ENCODE peak calls at places on chromosomes 3 and 15, in four cellular contexts. One of them, this sample, is unnamed. For H3K36me3, the result is how much of the 10 kb centered on the place peaks cover.

GRCh38 chr3:108297636-108298035 is 1.3 kb downstream of the HHLA2 start:
- DNase-seq in tibial artery: no peak
- DNase-seq in kidney: peak
- DNase-seq in ovary: no peak
- DNase-seq in this sample: no peak

GRCh38 chr3:161548301-161548700 is 51.7 kb downstream of the OTOL1 start:
- DNase-seq in ovary: no peak
- DNase-seq in tibial artery: no peak
- DNase-seq in kidney: no peak
- DNase-seq in this sample: no peak

GRCh38 chr15:84631706-84632272 is 22.3 kb downstream of the WDR73 start:
- DNase-seq in kidney: no peak
- DNase-seq in tibial artery: no peak
- DNase-seq in ovary: no peak
- DNase-seq in this sample: no peak

GRCh38 chr3:117532268-117532667 is 822.7 kb downstream of the TUSC7 start:
- DNase-seq in ovary: no peak
- DNase-seq in tibial artery: no peak
- DNase-seq in kidney: no peak
- DNase-seq in this sample: no peak

GRCh38 chr15:39435244-39435643 is 145.6 kb upstream of the THBS1 start:
- DNase-seq in kidney: no peak
- DNase-seq in ovary: no peak
- DNase-seq in tibial artery: no peak
- DNase-seq in this sample: no peak

GRCh38 chr3:46293035-46293724 is 50.9 kb downstream of the CCR3 start:
- DNase-seq in tibial artery: no peak
- DNase-seq in ovary: no peak
- DNase-seq in kidney: no peak
- DNase-seq in this sample: no peak

GRCh38 chr3:165529451-165529850 is 307.8 kb downstream of the BCHE start:
- DNase-seq in ovary: no peak
- DNase-seq in kidney: no peak
- DNase-seq in tibial artery: no peak
- DNase-seq in this sample: no peak

GRCh38 chr3:13890377-13891016 is 10.6 kb upstream of the WNT7A start:
- DNase-seq in tibial artery: no peak
- DNase-seq in kidney: peak
- DNase-seq in ovary: no peak
- DNase-seq in this sample: peak

GRCh38 chr3:3191675-3192480 is 12.4 kb upstream of the CRBN start:
- DNase-seq in kidney: no peak
- DNase-seq in ovary: no peak
- DNase-seq in tibial artery: no peak
- DNase-seq in this sample: no peak

GRCh38 chr3:5051772-5052171 is 70.3 kb upstream of the ARL8B start:
- DNase-seq in kidney: no peak
- DNase-seq in tibial artery: no peak
- DNase-seq in ovary: no peak
- DNase-seq in this sample: no peak

GRCh38 chr3:45134758-45135521 is 11.2 kb downstream of the CDCP1 start:
- DNase-seq in ovary: no peak
- DNase-seq in tibial artery: no peak
- DNase-seq in kidney: no peak
- DNase-seq in this sample: no peak

DNA sequence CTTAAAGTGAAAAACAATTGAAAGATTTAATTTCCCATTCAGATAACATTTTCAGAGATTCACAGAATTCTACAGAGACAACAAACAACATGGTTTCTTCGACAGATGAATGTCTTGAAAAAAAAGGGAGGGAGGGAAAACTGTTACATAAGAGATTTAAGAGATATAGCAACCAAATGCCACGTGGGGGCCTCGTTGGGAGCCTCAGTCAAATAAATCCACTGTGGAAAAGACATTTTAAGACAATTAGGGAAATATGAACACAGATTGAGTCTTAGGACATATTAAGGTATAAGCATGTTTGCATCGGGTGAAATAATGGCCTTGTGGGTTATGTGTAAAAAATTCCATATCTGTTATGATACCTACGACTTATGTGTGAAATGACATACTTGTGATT is 5.0 kb upstream of the PRRT3 start:
- DNase-seq in kidney: no peak
- DNase-seq in ovary: no peak
- DNase-seq in tibial artery: no peak
- DNase-seq in this sample: no peak
- TF ChIP-seq CTCF in kidney: no peak
- TF ChIP-seq CTCF in ovary: no peak
- TF ChIP-seq CTCF in tibial artery: no peak
- TF ChIP-seq CTCF in this sample: no peak

DNA sequence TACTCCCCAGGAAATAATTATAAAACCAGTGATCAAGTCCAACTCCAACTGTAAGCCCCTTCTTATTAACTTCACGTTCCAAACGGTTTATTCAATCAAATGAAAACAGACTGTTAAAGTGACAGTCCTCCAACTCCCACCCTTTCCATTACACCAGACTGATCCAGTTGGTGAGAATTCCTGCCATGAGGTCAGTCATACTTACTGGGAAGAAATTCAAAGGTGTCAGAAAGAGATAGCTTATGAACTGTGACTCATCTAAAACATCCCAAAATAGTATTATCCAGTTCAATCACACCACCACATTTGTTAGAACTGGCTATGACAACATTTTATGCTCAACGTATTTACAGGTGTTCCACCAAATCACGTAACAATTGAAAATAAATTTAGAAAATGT is 19.5 kb downstream of the SMARCC1 start:
- DNase-seq in tibial artery: no peak
- DNase-seq in kidney: no peak
- DNase-seq in ovary: no peak
- DNase-seq in this sample: no peak
- H3K27ac ChIP-seq in tibial artery: no peak
- H3K27ac ChIP-seq in kidney: no peak
- H3K27ac ChIP-seq in ovary: no peak
- H3K27ac ChIP-seq in this sample: no peak

GRCh38 chr15:36399276-36399675 is 180.2 kb upstream of the CDIN1 start:
- DNase-seq in ovary: no peak
- DNase-seq in kidney: no peak
- DNase-seq in tibial artery: no peak
- DNase-seq in this sample: no peak
- H3K36me3 ChIP-seq in ovary: under half
- H3K36me3 ChIP-seq in kidney: under half
- H3K36me3 ChIP-seq in tibial artery: under half
- H3K36me3 ChIP-seq in this sample: under half

GRCh38 chr15:34721802-34722795 is 32.7 kb downstream of the GJD2 start:
- DNase-seq in ovary: no peak
- DNase-seq in tibial artery: peak
- DNase-seq in kidney: peak
- DNase-seq in this sample: no peak
- TF ChIP-seq CTCF in ovary: no peak
- TF ChIP-seq CTCF in tibial artery: no peak
- TF ChIP-seq CTCF in kidney: peak
- TF ChIP-seq CTCF in this sample: no peak

DNA sequence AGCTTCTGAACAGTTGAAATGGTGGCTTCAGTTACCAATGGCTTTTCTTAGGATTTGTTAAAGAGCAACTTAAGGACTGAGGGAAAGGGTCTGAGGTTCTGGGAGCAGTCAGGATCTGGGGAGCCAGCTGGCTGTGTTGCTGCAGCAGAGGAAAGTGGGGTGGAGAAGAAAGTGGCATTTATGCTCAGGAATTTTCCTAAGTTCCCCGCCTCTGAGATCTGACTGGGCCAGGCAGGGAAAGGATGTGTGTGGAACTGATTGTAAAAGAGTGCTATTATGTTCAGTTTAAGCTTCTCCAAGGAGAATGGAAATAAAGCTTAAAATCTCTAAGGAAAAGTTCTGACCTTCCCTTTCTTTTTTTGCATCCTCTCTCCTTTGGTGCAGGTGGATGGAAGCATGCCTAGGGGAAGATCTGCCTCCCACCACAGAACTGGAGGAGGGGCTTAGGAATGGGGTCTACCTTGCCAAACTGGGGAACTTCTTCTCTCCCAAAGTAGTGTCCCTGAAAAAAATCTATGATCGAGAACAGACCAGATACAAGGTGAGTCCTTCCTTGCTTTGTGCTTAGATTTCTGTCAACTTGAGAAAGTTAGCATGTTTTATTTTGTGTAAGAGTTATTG is 37.8 kb downstream of the IQGAP1 start:
- DNase-seq in kidney: no peak
- DNase-seq in ovary: no peak
- DNase-seq in tibial artery: no peak
- DNase-seq in this sample: no peak
- H3K27ac ChIP-seq in kidney: no peak
- H3K27ac ChIP-seq in ovary: no peak
- H3K27ac ChIP-seq in tibial artery: peak
- H3K27ac ChIP-seq in this sample: no peak

GRCh38 chr15:89317188-89317720 is 17.4 kb downstream of the POLG start:
- DNase-seq in tibial artery: no peak
- DNase-seq in kidney: no peak
- DNase-seq in ovary: no peak
- DNase-seq in this sample: no peak
- H3K36me3 ChIP-seq in tibial artery: half or more
- H3K36me3 ChIP-seq in kidney: half or more
- H3K36me3 ChIP-seq in ovary: under half
- H3K36me3 ChIP-seq in this sample: under half

GRCh38 chr15:68791431-68792283 is 29.0 kb downstream of the ANP32A start:
- DNase-seq in ovary: no peak
- DNase-seq in kidney: no peak
- DNase-seq in tibial artery: no peak
- DNase-seq in this sample: no peak
- TF ChIP-seq CTCF in ovary: no peak
- TF ChIP-seq CTCF in kidney: no peak
- TF ChIP-seq CTCF in tibial artery: no peak
- TF ChIP-seq CTCF in this sample: no peak

GRCh38 chr3:49618412-49618811 is 55.7 kb upstream of the APEH start:
- DNase-seq in tibial artery: no peak
- DNase-seq in ovary: no peak
- DNase-seq in kidney: no peak
- DNase-seq in this sample: no peak

GRCh38 chr3:49617390-49618013 is 56.6 kb upstream of the APEH start:
- DNase-seq in kidney: no peak
- DNase-seq in tibial artery: no peak
- DNase-seq in ovary: no peak
- DNase-seq in this sample: no peak

GRCh38 chr3:49614936-49615335 is 59.2 kb upstream of the APEH start:
- DNase-seq in tibial artery: no peak
- DNase-seq in kidney: no peak
- DNase-seq in ovary: no peak
- DNase-seq in this sample: no peak

GRCh38 chr3:49616061-49616460 is 58.1 kb upstream of the APEH start:
- DNase-seq in kidney: no peak
- DNase-seq in tibial artery: no peak
- DNase-seq in ovary: no peak
- DNase-seq in this sample: no peak

DNA sequence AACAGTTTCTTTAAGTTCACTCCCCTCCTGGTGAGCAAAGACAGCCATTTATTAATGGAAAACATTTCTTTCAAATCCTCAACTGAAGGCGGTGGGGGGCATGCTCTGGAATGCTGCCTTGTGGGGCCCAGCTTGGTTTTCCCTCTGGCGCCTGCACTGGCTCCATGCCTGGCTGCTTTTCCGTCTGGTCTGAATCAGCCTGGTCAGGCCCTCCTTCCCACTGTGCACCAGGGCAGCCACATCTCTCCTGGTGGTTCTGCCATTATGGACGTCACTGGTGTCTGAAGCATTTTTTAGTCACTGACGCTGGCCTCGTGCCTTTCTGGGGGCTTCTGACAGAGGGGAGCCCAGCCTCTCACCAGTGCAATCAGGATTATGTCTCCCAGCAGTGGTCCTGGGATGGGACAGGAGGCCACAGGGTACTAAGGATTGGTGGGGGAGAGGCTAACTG is 57.6 kb upstream of the APEH start:
- DNase-seq in tibial artery: no peak
- DNase-seq in kidney: no peak
- DNase-seq in ovary: no peak
- DNase-seq in this sample: no peak
- H3K27ac ChIP-seq in tibial artery: no peak
- H3K27ac ChIP-seq in kidney: no peak
- H3K27ac ChIP-seq in ovary: no peak
- H3K27ac ChIP-seq in this sample: no peak

GRCh38 chr3:58332575-58333179 is at the start of gene PXK:
- DNase-seq in kidney: peak
- DNase-seq in ovary: peak
- DNase-seq in tibial artery: peak
- DNase-seq in this sample: peak

GRCh38 chr3:58326267-58326932 is 6.3 kb upstream of the PXK start:
- DNase-seq in kidney: no peak
- DNase-seq in ovary: no peak
- DNase-seq in tibial artery: no peak
- DNase-seq in this sample: no peak

GRCh38 chr3:58329922-58330413 is 2.7 kb upstream of the PXK start:
- DNase-seq in kidney: no peak
- DNase-seq in tibial artery: no peak
- DNase-seq in ovary: no peak
- DNase-seq in this sample: no peak

GRCh38 chr3:58331593-58332152 is 1.0 kb upstream of the PXK start:
- DNase-seq in kidney: no peak
- DNase-seq in tibial artery: no peak
- DNase-seq in ovary: no peak
- DNase-seq in this sample: no peak

GRCh38 chr3:58329150-58329921 is 3.4 kb upstream of the PXK start:
- DNase-seq in tibial artery: no peak
- DNase-seq in ovary: no peak
- DNase-seq in kidney: no peak
- DNase-seq in this sample: no peak
- H3K36me3 ChIP-seq in tibial artery: under half
- H3K36me3 ChIP-seq in ovary: under half
- H3K36me3 ChIP-seq in kidney: under half
- H3K36me3 ChIP-seq in this sample: under half

This sample was measured in lung.